ENCODE peak calls at places on chromosomes 5 and 9, in four cellular contexts. O, X, V and U are unnamed samples. For H4K20me1, the result is how much of the 10 kb centered on the place peaks cover.

GRCh38 chr9:98545041-98545440 is 163.7 kb downstream of the GABBR2 start:
- DNase-seq in O (no peak), X (no peak), V (no peak), U (no peak)

GRCh38 chr5:168734657-168735344 is 155.6 kb upstream of the PANK3 start:
- DNase-seq in O (no peak), X (no peak), V (no peak), U (no peak)

GRCh38 chr5:129399069-129399468 is 61.0 kb upstream of the ADAMTS19 start:
- DNase-seq in O (no peak), X (no peak), V (no peak), U (no peak)

GRCh38 chr5:56815657-56816545 is 552 bp downstream of the MAP3K1 start:
- DNase-seq in O (no peak), X (no peak), V (peak), U (no peak)

GRCh38 chr5:136032564-136032963 is 3.8 kb downstream of the TGFBI start:
- DNase-seq in O (peak), X (no peak), V (no peak), U (no peak)

GRCh38 chr5:175729829-175730277 is 72.0 kb downstream of the HRH2 start:
- DNase-seq in O (peak), X (peak), V (peak), U (peak)

GRCh38 chr9:89661956-89662717 is 57.3 kb downstream of the GADD45G start:
- DNase-seq in O (peak), X (no peak), V (peak), U (peak)

GRCh38 chr9:126299706-126300276 is 26.8 kb upstream of the MVB12B start:
- DNase-seq in O (peak), X (no peak), V (no peak), U (no peak)

GRCh38 chr5:132915681-132916080 is 42.2 kb downstream of the LEAP2 start:
- DNase-seq in O (no peak), X (no peak), V (no peak), U (no peak)

GRCh38 chr9:91146391-91147019 is 215.2 kb downstream of the AUH start:
- DNase-seq in O (no peak), X (no peak), V (no peak), U (no peak)

GRCh38 chr5:153352685-153353219 is 137.7 kb upstream of the GRIA1 start:
- DNase-seq in O (no peak), X (peak), V (no peak), U (no peak)

GRCh38 chr9:17628617-17629016 is 49.8 kb downstream of the SH3GL2 start:
- DNase-seq in O (no peak), X (no peak), V (no peak), U (no peak)

GRCh38 chr9:17623965-17624364 is 45.1 kb downstream of the SH3GL2 start:
- DNase-seq in O (no peak), X (no peak), V (no peak), U (no peak)

GRCh38 chr9:17622749-17623148 is 43.9 kb downstream of the SH3GL2 start:
- DNase-seq in O (no peak), X (no peak), V (no peak), U (no peak)

GRCh38 chr9:17627641-17628040 is 48.8 kb downstream of the SH3GL2 start:
- DNase-seq in O (no peak), X (no peak), V (no peak), U (no peak)

DNA sequence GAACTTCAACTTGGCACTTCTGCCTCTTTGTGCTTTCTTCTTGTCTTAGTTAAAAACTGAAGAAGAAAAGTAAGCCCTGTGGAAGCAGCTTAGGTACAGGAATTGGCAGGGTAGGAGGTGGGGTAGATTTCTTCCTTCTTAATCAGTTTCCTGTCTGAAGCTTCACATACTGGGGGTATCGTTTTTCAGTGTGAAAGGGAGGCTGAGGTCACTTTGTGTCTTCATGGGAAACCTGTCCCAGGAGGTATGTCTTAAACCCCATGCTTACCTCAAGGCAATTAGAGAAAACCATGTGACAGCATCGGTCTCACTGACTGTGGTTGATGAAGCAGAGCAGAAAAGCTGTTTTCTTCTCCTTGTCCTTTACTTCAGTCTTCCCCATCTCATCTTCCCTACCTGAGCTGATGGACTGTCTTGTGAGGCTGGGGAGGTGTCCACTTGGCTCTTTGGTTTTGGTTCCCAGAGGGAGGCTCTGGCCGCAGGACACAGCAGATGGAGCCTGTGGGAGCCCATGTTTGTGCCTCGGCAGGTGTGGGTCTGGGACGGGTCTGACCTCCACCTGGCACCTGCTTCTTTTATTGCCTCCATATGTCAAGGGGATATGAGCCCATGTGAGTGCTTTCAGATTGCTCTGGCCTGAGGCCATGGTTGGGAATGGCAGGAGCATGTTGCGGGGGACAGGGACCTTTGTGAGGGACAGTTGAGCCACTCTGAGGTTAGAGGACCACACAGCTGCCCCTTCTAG is 47.0 kb downstream of the SH3GL2 start:
- DNase-seq in O (no peak), X (no peak), V (no peak), U (no peak)
- TF ChIP-seq ATF2 in O (no peak), X (no peak), V (no peak), U (no peak)

GRCh38 chr9:1837453-1838084 is 177.6 kb upstream of the SMARCA2 start:
- DNase-seq in O (peak), X (peak), V (peak), U (peak)
- H4K20me1 ChIP-seq in O (under half), X (under half), V (under half), U (under half)

GRCh38 chr5:164636456-164636855 is 1131.0 kb downstream of the MAT2B start:
- DNase-seq in O (no peak), X (no peak), V (no peak), U (no peak)

DNA sequence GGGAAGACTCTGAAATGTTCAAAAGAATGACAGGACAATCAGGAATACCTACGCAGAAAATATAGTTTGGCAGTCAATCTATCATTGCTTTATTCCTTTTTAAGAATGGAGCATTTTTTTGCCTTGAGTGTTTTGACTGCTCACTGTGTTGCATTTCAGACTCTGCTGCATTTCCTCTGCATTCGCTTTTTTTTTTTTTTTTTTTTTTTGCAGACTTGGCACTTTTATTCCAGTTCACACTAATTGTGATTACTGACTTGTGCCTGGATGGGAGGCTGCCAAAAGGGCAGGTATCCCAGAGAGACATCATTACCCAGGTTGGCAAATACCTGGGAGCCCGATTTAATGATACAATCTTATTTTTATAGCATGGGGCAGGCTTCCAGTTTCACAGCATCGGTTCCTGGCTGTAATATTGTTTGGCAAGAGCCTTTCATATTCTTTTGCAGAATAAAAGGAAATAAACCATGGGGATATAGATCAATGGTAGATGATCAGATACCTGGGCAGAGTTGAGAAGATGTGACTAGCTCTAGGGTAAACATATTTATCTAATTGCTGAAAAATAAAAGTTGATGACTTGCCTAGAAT is 1132.6 kb downstream of the MAT2B start:
- DNase-seq in O (no peak), X (no peak), V (no peak), U (no peak)
- TF ChIP-seq ATF2 in O (no peak), X (no peak), V (no peak), U (no peak)

DNA sequence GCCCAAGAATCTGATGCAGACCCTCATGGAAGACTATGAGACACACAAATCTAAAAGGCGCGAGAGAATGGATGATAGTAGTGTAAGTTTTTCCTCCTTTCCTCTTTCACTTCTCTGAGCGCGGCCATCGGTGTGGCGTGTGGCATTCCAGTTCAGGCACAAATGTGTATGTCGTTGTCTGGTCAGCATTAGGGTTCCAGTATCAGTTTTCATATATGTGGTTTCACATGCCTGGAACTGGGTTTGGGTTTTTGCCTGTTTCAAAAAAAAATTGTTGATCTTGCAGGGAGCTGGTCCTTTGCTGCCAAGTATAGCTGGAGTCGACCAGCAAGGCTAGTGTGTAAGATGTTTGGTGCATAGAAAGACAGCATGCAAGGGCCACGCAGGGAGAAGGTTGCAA is 51.5 kb downstream of the C9orf152 start:
- DNase-seq in O (no peak), X (no peak), V (no peak), U (no peak)
- H4K20me1 ChIP-seq in O (under half), X (under half), V (under half), U (under half)